ENCODE peak calls at places on chromosomes 16 and 17, in seven cellular contexts. T, W, B, F, R, D and C are unnamed samples.

GRCh38 chr16:9254863-9255262 is 163.4 kb downstream of the HAPSTR1 start:
- DNase-seq in W (no peak), T (no peak), F (no peak), D (no peak), R (no peak), B (no peak), C (no peak)

GRCh38 chr17:33017366-33017765 is 25.7 kb downstream of the SPACA3 start:
- DNase-seq in T (no peak), D (no peak), F (no peak), W (no peak), B (no peak), R (no peak), C (no peak)

GRCh38 chr17:151886-152859 is 14.8 kb downstream of the SCGB1C2 start:
- DNase-seq in D (no peak), W (peak; percentile 12), R (no peak), B (no peak), T (peak; percentile 68), F (no peak), C (peak; percentile 12)

GRCh38 chr16:59545666-59546065 is 811.5 kb upstream of the GOT2 start:
- DNase-seq in B (no peak), T (no peak), W (no peak), D (no peak), R (no peak), F (no peak), C (no peak)

GRCh38 chr17:58277107-58277506 is 3.6 kb downstream of the MPO start:
- DNase-seq in D (peak; percentile 35), W (peak; percentile 10), R (peak; percentile 36), T (no peak), B (no peak), F (peak; percentile 18), C (no peak)

GRCh38 chr17:1367351-1367745 is 32.7 kb downstream of the YWHAE start:
- DNase-seq in D (no peak), F (no peak), B (no peak), T (no peak), W (no peak), R (no peak), C (no peak)

GRCh38 chr16:12120982-12121652 is 144.6 kb downstream of the SNX29 start:
- DNase-seq in B (no peak), R (no peak), T (no peak), W (no peak), D (no peak), F (no peak), C (no peak)

GRCh38 chr17:57114085-57114673 is 29.1 kb downstream of the AKAP1 start:
- DNase-seq in R (peak; percentile 76), D (peak; percentile 51), W (no peak), B (peak; percentile 52), T (peak; percentile 89), F (no peak), C (peak; percentile 57)

GRCh38 chr17:38509008-38509771 is 80.9 kb downstream of the ARHGAP23 start:
- DNase-seq in W (peak; percentile 55), R (peak; percentile 92), F (peak; percentile 65), B (peak; percentile 50), D (peak; percentile 84), T (peak; percentile 94), C (peak; percentile 54)

GRCh38 chr17:48724241-48725004 is 1.4 kb downstream of the PRAC2 start:
- DNase-seq in B (peak; percentile 71), W (peak; percentile 41), T (peak; percentile 97), R (peak; percentile 91), D (peak; percentile 77), F (peak; percentile 32), C (peak; percentile 57)

GRCh38 chr16:86884256-86884655 is 305.9 kb downstream of the FOXL1 start:
- DNase-seq in D (no peak), B (no peak), R (no peak), W (no peak), T (no peak), F (no peak), C (no peak)

GRCh38 chr17:73304971-73305786 is 6.6 kb downstream of the CDC42EP4 start:
- DNase-seq in B (no peak), W (peak; percentile 52), F (peak; percentile 55), D (no peak), T (peak; percentile 91), R (no peak), C (no peak)

GRCh38 chr17:20213429-20213828 is 204.3 kb downstream of the SPECC1 start:
- DNase-seq in R (no peak), T (no peak), W (no peak), D (no peak), B (no peak), F (no peak), C (no peak)

GRCh38 chr17:7656958-7657715 is 6.4 kb downstream of the ATP1B2 start:
- DNase-seq in D (no peak), B (no peak), W (no peak), R (no peak), T (no peak), F (no peak), C (no peak)

GRCh38 chr17:43994272-43995149 is 9.9 kb upstream of the NAGS start:
- DNase-seq in B (peak; percentile 48), T (peak; percentile 95), D (peak; percentile 51), R (peak; percentile 75), W (no peak), F (no peak), C (peak; percentile 50)

GRCh38 chr16:4976079-4976478 is 17.9 kb downstream of the SEC14L5 start:
- DNase-seq in B (no peak), W (no peak), R (no peak), F (no peak), D (peak; percentile 76), T (no peak), C (no peak)

GRCh38 chr17:81512984-81513668 is 527 bp upstream of the ACTG1 start:
- DNase-seq in D (peak; percentile 85), F (no peak), W (peak; percentile 32), B (peak; percentile 54), R (peak; percentile 90), T (peak; percentile 94), C (peak; percentile 66)

GRCh38 chr17:18889658-18890057 is 31.7 kb downstream of the PRPSAP2 start:
- DNase-seq in T (no peak), W (no peak), B (no peak), R (no peak), F (no peak), D (no peak), C (no peak)

GRCh38 chr16:11134722-11135121 is 121.3 kb downstream of the SOCS1 start:
- DNase-seq in B (no peak), F (no peak), W (no peak), R (no peak), D (no peak), T (no peak), C (no peak)

GRCh38 chr16:78002915-78003538 is 19.3 kb upstream of the CLEC3A start:
- DNase-seq in R (peak; percentile 89), B (peak; percentile 26), F (peak; percentile 91), D (peak; percentile 91), T (peak; percentile 94), W (peak; percentile 72), C (peak; percentile 22)

GRCh38 chr16:78004501-78004900 is 17.8 kb upstream of the CLEC3A start:
- DNase-seq in W (no peak), T (no peak), D (no peak), B (no peak), F (no peak), R (no peak), C (no peak)

GRCh38 chr16:78007121-78007520 is 15.2 kb upstream of the CLEC3A start:
- DNase-seq in F (no peak), B (no peak), T (no peak), D (no peak), W (no peak), R (no peak), C (no peak)

GRCh38 chr16:78005881-78006280 is 16.5 kb upstream of the CLEC3A start:
- DNase-seq in W (no peak), R (peak; percentile 7), F (peak; percentile 16), T (no peak), D (peak; percentile 21), B (no peak), C (no peak)
- TF ChIP-seq CTCF in W (no peak), R (peak; percentile 12), F (peak; percentile 49), T (no peak), D (peak; percentile 47), B (no peak), C (no peak)

DNA sequence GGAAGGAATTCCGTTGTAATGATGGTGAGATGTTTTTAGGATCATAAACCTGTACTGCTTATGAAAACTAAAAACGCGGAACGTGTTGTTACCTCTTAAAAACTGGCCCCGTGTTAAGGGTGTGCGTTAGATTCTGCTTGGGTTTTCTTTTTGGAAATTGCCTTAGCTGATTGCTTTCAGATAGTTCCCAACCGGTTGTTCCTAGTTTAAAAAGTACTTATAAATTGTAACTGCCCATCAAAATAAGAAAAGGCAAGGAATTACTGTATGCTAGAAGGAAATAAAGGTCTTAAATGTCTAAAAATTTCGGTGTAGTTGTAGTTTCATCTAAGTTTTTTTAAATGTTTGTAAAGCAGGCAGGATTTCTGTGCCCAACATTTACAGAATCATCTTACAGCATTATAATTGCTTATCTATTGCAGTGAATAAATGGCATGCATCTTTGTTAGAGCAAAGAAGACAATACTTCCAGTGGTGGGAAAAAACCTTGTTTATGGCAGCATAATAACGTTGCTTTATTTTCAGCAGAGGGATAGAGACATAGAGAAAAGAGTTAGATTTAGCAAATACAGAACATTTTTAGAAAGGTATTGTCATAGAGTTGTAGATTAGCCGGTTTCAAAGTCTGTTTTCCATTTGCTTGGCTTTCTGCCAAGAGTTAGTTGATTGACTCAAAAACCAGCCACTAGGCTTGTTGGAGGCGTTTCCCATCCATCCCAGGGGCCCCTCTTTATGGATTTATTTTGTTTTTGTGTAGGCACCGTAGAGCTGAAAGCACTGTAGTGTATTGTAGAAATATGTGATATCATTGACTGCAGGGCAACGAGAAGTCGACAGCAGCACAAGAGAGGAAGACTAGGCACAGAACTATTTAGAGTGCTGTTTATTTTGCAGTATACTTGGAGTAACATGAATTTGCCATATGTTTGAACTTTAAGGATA is 1.7 kb downstream of the PPM1D start:
- DNase-seq in R (peak; percentile 56), F (peak; percentile 60), D (peak; percentile 71), T (no peak), B (no peak), W (peak; percentile 67), C (no peak)
- TF ChIP-seq CTCF in R (no peak), F (peak; percentile 1), D (no peak), T (no peak), B (peak; percentile 7), W (no peak), C (no peak)

GRCh38 chr16:89176147-89176690 is 4.7 kb downstream of the CDH15 start:
- DNase-seq in W (no peak), D (no peak), B (no peak), R (no peak), F (no peak), T (no peak), C (no peak)

GRCh38 chr16:89176717-89177116 is 5.2 kb downstream of the CDH15 start:
- DNase-seq in T (no peak), R (no peak), D (no peak), F (no peak), B (no peak), W (no peak), C (no peak)

GRCh38 chr16:89179148-89179484 is 7.6 kb downstream of the CDH15 start:
- DNase-seq in R (no peak), F (no peak), T (no peak), D (no peak), W (no peak), B (no peak), C (no peak)

GRCh38 chr16:89178453-89179147 is 7.1 kb downstream of the CDH15 start:
- DNase-seq in D (no peak), R (no peak), T (no peak), B (no peak), W (peak; percentile 31), F (no peak), C (no peak)

GRCh38 chr16:89177501-89177900 is 6.0 kb downstream of the CDH15 start:
- DNase-seq in T (no peak), D (no peak), R (no peak), B (no peak), W (no peak), F (no peak), C (no peak)
- TF ChIP-seq CTCF in T (no peak), D (no peak), R (no peak), B (no peak), W (no peak), F (no peak), C (no peak)

GRCh38 chr16:57422026-57422944 is 17.7 kb downstream of the CCL17 start:
- DNase-seq in B (no peak), F (no peak), W (peak; percentile 53), R (no peak), D (peak; percentile 58), T (no peak), C (no peak)
- TF ChIP-seq CTCF in B (no peak), F (peak; percentile 75), W (peak; percentile 57), R (no peak), D (peak; percentile 64), T (no peak), C (no peak)